ENCODE peak calls at places on chromosome 6, in eight cellular contexts. One of them, this sample, is unnamed.
A peak's percentile ranks its signal among the peaks of the same experiment; 100 is the strongest.

GRCh38 chr6:3159805-3160781 is 2.7 kb upstream of the TUBB2A start:
- DNase-seq in CD8-positive, alpha-beta memory T cell: peak; percentile 65
- DNase-seq in colonic mucosa: peak; percentile 88
- DNase-seq in IMR-90: no peak
- DNase-seq in OCI-LY7: peak; percentile 51
- DNase-seq in heart left ventricle: no peak
- DNase-seq in psoas muscle: no peak
- DNase-seq in right atrium auricular region: no peak
- DNase-seq in this sample: no peak

GRCh38 chr6:8059129-8059528 is 5.1 kb downstream of the BLOC1S5 start:
- DNase-seq in CD8-positive, alpha-beta memory T cell: no peak
- DNase-seq in psoas muscle: no peak
- DNase-seq in right atrium auricular region: no peak
- DNase-seq in IMR-90: peak; percentile 63
- DNase-seq in OCI-LY7: peak; percentile 51
- DNase-seq in heart left ventricle: no peak
- DNase-seq in colonic mucosa: no peak
- DNase-seq in this sample: no peak

GRCh38 chr6:28474441-28475219 is 31.3 kb upstream of the ZSCAN23 start:
- DNase-seq in heart left ventricle: no peak
- DNase-seq in IMR-90: peak; percentile 92
- DNase-seq in CD8-positive, alpha-beta memory T cell: no peak
- DNase-seq in OCI-LY7: peak; percentile 4
- DNase-seq in colonic mucosa: peak; percentile 27
- DNase-seq in right atrium auricular region: no peak
- DNase-seq in psoas muscle: no peak
- DNase-seq in this sample: no peak

GRCh38 chr6:137258170-137258569 is 39.0 kb upstream of the IFNGR1 start:
- DNase-seq in colonic mucosa: no peak
- DNase-seq in IMR-90: no peak
- DNase-seq in right atrium auricular region: no peak
- DNase-seq in OCI-LY7: no peak
- DNase-seq in heart left ventricle: no peak
- DNase-seq in psoas muscle: no peak
- DNase-seq in CD8-positive, alpha-beta memory T cell: no peak
- DNase-seq in this sample: no peak

GRCh38 chr6:68317366-68317765 is 317.7 kb upstream of the ADGRB3 start:
- DNase-seq in colonic mucosa: no peak
- DNase-seq in psoas muscle: no peak
- DNase-seq in OCI-LY7: no peak
- DNase-seq in CD8-positive, alpha-beta memory T cell: no peak
- DNase-seq in right atrium auricular region: no peak
- DNase-seq in IMR-90: no peak
- DNase-seq in heart left ventricle: no peak
- DNase-seq in this sample: no peak

GRCh38 chr6:81636930-81637568 is 115.4 kb downstream of the TENT5A start:
- DNase-seq in IMR-90: peak; percentile 57
- DNase-seq in OCI-LY7: no peak
- DNase-seq in CD8-positive, alpha-beta memory T cell: no peak
- DNase-seq in colonic mucosa: no peak
- DNase-seq in heart left ventricle: no peak
- DNase-seq in psoas muscle: no peak
- DNase-seq in right atrium auricular region: no peak
- DNase-seq in this sample: no peak

GRCh38 chr6:111087871-111088667 is 766 bp downstream of the SLC16A10 start:
- DNase-seq in IMR-90: no peak
- DNase-seq in heart left ventricle: no peak
- DNase-seq in psoas muscle: no peak
- DNase-seq in right atrium auricular region: no peak
- DNase-seq in OCI-LY7: no peak
- DNase-seq in CD8-positive, alpha-beta memory T cell: peak; percentile 11
- DNase-seq in colonic mucosa: peak; percentile 69
- DNase-seq in this sample: peak; percentile 27

GRCh38 chr6:722077-722524 is 29.2 kb upstream of the EXOC2 start:
- DNase-seq in CD8-positive, alpha-beta memory T cell: peak; percentile 63
- DNase-seq in IMR-90: peak; percentile 90
- DNase-seq in colonic mucosa: peak; percentile 79
- DNase-seq in heart left ventricle: peak; percentile 77
- DNase-seq in right atrium auricular region: peak; percentile 69
- DNase-seq in OCI-LY7: peak; percentile 77
- DNase-seq in psoas muscle: peak; percentile 81
- DNase-seq in this sample: peak; percentile 32

GRCh38 chr6:150403458-150404245 is 34.8 kb downstream of the IYD start:
- DNase-seq in IMR-90: peak; percentile 83
- DNase-seq in heart left ventricle: no peak
- DNase-seq in right atrium auricular region: no peak
- DNase-seq in colonic mucosa: no peak
- DNase-seq in OCI-LY7: no peak
- DNase-seq in psoas muscle: no peak
- DNase-seq in CD8-positive, alpha-beta memory T cell: no peak
- DNase-seq in this sample: no peak

GRCh38 chr6:140794544-140794943 is 1338.2 kb upstream of the GJE1 start:
- DNase-seq in IMR-90: no peak
- DNase-seq in heart left ventricle: no peak
- DNase-seq in CD8-positive, alpha-beta memory T cell: no peak
- DNase-seq in psoas muscle: no peak
- DNase-seq in colonic mucosa: no peak
- DNase-seq in right atrium auricular region: no peak
- DNase-seq in OCI-LY7: no peak
- DNase-seq in this sample: no peak
- H3K27ac ChIP-seq in IMR-90: no peak overlapping the region
- H3K27ac ChIP-seq in heart left ventricle: no peak overlapping the region
- H3K27ac ChIP-seq in CD8-positive, alpha-beta memory T cell: no peak overlapping the region
- H3K27ac ChIP-seq in psoas muscle: no peak overlapping the region
- H3K27ac ChIP-seq in colonic mucosa: no peak overlapping the region
- H3K27ac ChIP-seq in right atrium auricular region: no peak overlapping the region
- H3K27ac ChIP-seq in OCI-LY7: no peak overlapping the region
- H3K27ac ChIP-seq in this sample: no peak overlapping the region

GRCh38 chr6:158770533-158770932 is 48.6 kb downstream of the EZR start:
- DNase-seq in heart left ventricle: peak; percentile 78
- DNase-seq in IMR-90: no peak
- DNase-seq in CD8-positive, alpha-beta memory T cell: no peak
- DNase-seq in right atrium auricular region: peak; percentile 70
- DNase-seq in OCI-LY7: no peak
- DNase-seq in colonic mucosa: no peak
- DNase-seq in psoas muscle: no peak
- DNase-seq in this sample: no peak

GRCh38 chr6:158772851-158773371 is 46.3 kb downstream of the EZR start:
- DNase-seq in OCI-LY7: no peak
- DNase-seq in heart left ventricle: no peak
- DNase-seq in IMR-90: no peak
- DNase-seq in right atrium auricular region: no peak
- DNase-seq in colonic mucosa: peak; percentile 88
- DNase-seq in CD8-positive, alpha-beta memory T cell: no peak
- DNase-seq in psoas muscle: no peak
- DNase-seq in this sample: no peak

GRCh38 chr6:158770948-158771347 is 48.2 kb downstream of the EZR start:
- DNase-seq in colonic mucosa: no peak
- DNase-seq in right atrium auricular region: no peak
- DNase-seq in CD8-positive, alpha-beta memory T cell: no peak
- DNase-seq in OCI-LY7: no peak
- DNase-seq in psoas muscle: no peak
- DNase-seq in heart left ventricle: peak; percentile 67
- DNase-seq in IMR-90: no peak
- DNase-seq in this sample: no peak

GRCh38 chr6:158771399-158772158 is 47.6 kb downstream of the EZR start:
- DNase-seq in psoas muscle: no peak
- DNase-seq in right atrium auricular region: no peak
- DNase-seq in colonic mucosa: no peak
- DNase-seq in heart left ventricle: no peak
- DNase-seq in IMR-90: no peak
- DNase-seq in OCI-LY7: no peak
- DNase-seq in CD8-positive, alpha-beta memory T cell: no peak
- DNase-seq in this sample: no peak

DNA sequence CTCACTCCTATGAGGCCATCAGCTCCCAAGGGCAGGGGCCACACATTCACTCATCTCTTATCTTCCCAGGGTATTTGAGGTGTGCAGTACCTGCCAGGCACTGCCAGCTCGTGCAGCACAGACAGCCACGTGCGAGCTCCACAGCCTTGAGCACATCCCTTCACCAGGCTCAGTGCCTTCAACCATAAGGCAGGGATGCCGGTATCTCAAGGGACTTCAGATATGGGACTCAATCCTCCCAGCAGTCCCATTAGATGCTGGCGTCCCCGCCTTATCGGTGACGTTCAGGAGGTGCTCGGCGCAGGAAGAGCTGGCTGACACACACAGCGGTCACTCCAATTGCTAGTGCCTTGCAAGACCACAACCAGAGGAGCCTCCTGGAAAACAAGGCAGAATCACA is 47.0 kb downstream of the EZR start:
- DNase-seq in right atrium auricular region: no peak
- DNase-seq in psoas muscle: no peak
- DNase-seq in IMR-90: no peak
- DNase-seq in heart left ventricle: no peak
- DNase-seq in CD8-positive, alpha-beta memory T cell: no peak
- DNase-seq in colonic mucosa: no peak
- DNase-seq in OCI-LY7: no peak
- DNase-seq in this sample: no peak
- H3K36me3 ChIP-seq in right atrium auricular region: peaks cover 84% of the 10 kb centered on the region
- H3K36me3 ChIP-seq in psoas muscle: peaks cover 77% of the 10 kb centered on the region
- H3K36me3 ChIP-seq in IMR-90: peaks cover 67% of the 10 kb centered on the region
- H3K36me3 ChIP-seq in heart left ventricle: peaks cover 7% of the 10 kb centered on the region
- H3K36me3 ChIP-seq in CD8-positive, alpha-beta memory T cell: peaks cover 85% of the 10 kb centered on the region
- H3K36me3 ChIP-seq in colonic mucosa: peaks cover 42% of the 10 kb centered on the region
- H3K36me3 ChIP-seq in OCI-LY7: peaks cover 100% of the 10 kb centered on the region
- H3K36me3 ChIP-seq in this sample: no peaks in the 10 kb centered on the region

DNA sequence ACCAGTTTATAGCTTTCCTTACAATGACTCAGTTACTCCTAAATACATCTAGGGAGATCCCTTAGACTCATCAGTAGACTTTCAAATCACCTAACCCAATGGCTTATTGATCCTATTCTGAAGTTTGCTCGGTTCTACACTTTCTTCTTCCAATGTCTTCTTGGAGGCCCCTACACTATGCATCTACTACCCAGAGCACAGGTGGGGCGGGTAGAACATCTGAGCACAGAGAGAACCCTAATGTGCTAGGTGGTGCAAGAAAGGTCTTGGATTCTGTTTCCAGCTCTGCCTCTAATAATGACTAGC is 58.8 kb upstream of the PIM1 start:
- DNase-seq in OCI-LY7: no peak
- DNase-seq in IMR-90: no peak
- DNase-seq in psoas muscle: no peak
- DNase-seq in right atrium auricular region: no peak
- DNase-seq in CD8-positive, alpha-beta memory T cell: no peak
- DNase-seq in heart left ventricle: no peak
- DNase-seq in colonic mucosa: no peak
- DNase-seq in this sample: no peak
- H3K27ac ChIP-seq in OCI-LY7: no peak overlapping the region
- H3K27ac ChIP-seq in IMR-90: no peak overlapping the region
- H3K27ac ChIP-seq in psoas muscle: no peak overlapping the region
- H3K27ac ChIP-seq in right atrium auricular region: no peak overlapping the region
- H3K27ac ChIP-seq in CD8-positive, alpha-beta memory T cell: peak overlapping the region; percentile 83
- H3K27ac ChIP-seq in heart left ventricle: no peak overlapping the region
- H3K27ac ChIP-seq in colonic mucosa: no peak overlapping the region
- H3K27ac ChIP-seq in this sample: no peak overlapping the region

DNA sequence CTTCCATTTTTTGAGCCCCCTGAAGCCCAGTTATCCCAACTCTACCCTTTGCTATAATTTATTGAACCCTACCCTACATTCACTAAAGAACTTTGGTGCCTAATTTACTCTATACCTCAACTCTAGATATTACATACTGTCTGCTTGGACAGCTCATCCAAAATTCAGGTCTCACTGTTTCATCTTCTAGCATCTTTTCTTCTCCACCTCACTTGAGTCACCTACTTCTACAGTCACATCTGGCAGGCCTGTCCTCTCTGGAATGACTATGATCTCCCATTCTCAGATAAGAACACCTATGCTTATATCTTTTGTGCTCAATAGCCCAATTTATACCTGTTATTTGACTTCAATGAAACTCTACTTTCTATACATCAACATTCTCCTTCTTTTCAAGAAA is 58.0 kb downstream of the SHPRH start:
- DNase-seq in colonic mucosa: no peak
- DNase-seq in OCI-LY7: no peak
- DNase-seq in CD8-positive, alpha-beta memory T cell: no peak
- DNase-seq in right atrium auricular region: no peak
- DNase-seq in heart left ventricle: no peak
- DNase-seq in IMR-90: no peak
- DNase-seq in psoas muscle: no peak
- DNase-seq in this sample: no peak
- H3K36me3 ChIP-seq in colonic mucosa: no peaks in the 10 kb centered on the region
- H3K36me3 ChIP-seq in OCI-LY7: peaks cover 88% of the 10 kb centered on the region
- H3K36me3 ChIP-seq in CD8-positive, alpha-beta memory T cell: peaks cover 20% of the 10 kb centered on the region
- H3K36me3 ChIP-seq in right atrium auricular region: peaks cover 38% of the 10 kb centered on the region
- H3K36me3 ChIP-seq in heart left ventricle: peaks cover 20% of the 10 kb centered on the region
- H3K36me3 ChIP-seq in IMR-90: peaks cover 16% of the 10 kb centered on the region
- H3K36me3 ChIP-seq in psoas muscle: peaks cover 43% of the 10 kb centered on the region
- H3K36me3 ChIP-seq in this sample: no peaks in the 10 kb centered on the region

GRCh38 chr6:5175195-5175594 is 85.6 kb downstream of the LYRM4 start:
- DNase-seq in psoas muscle: no peak
- DNase-seq in colonic mucosa: no peak
- DNase-seq in right atrium auricular region: no peak
- DNase-seq in heart left ventricle: no peak
- DNase-seq in OCI-LY7: peak; percentile 39
- DNase-seq in CD8-positive, alpha-beta memory T cell: no peak
- DNase-seq in IMR-90: no peak
- DNase-seq in this sample: no peak

GRCh38 chr6:5172057-5172683 is 87.0 kb downstream of the PPP1R3G start:
- DNase-seq in CD8-positive, alpha-beta memory T cell: no peak
- DNase-seq in heart left ventricle: no peak
- DNase-seq in colonic mucosa: no peak
- DNase-seq in psoas muscle: no peak
- DNase-seq in right atrium auricular region: no peak
- DNase-seq in OCI-LY7: no peak
- DNase-seq in IMR-90: no peak
- DNase-seq in this sample: no peak

GRCh38 chr6:5174756-5175155 is 86.0 kb downstream of the LYRM4 start:
- DNase-seq in CD8-positive, alpha-beta memory T cell: no peak
- DNase-seq in right atrium auricular region: no peak
- DNase-seq in psoas muscle: no peak
- DNase-seq in heart left ventricle: no peak
- DNase-seq in OCI-LY7: peak; percentile 13
- DNase-seq in colonic mucosa: no peak
- DNase-seq in IMR-90: no peak
- DNase-seq in this sample: no peak

GRCh38 chr6:5173862-5174643 is 86.7 kb downstream of the LYRM4 start:
- DNase-seq in OCI-LY7: peak; percentile 86
- DNase-seq in right atrium auricular region: no peak
- DNase-seq in CD8-positive, alpha-beta memory T cell: peak; percentile 11
- DNase-seq in IMR-90: peak; percentile 19
- DNase-seq in colonic mucosa: no peak
- DNase-seq in heart left ventricle: no peak
- DNase-seq in psoas muscle: no peak
- DNase-seq in this sample: no peak

GRCh38 chr6:5175635-5176034 is 85.1 kb downstream of the LYRM4 start:
- DNase-seq in heart left ventricle: no peak
- DNase-seq in OCI-LY7: no peak
- DNase-seq in psoas muscle: no peak
- DNase-seq in colonic mucosa: no peak
- DNase-seq in right atrium auricular region: no peak
- DNase-seq in IMR-90: no peak
- DNase-seq in CD8-positive, alpha-beta memory T cell: no peak
- DNase-seq in this sample: no peak
- H3K27ac ChIP-seq in heart left ventricle: no peak overlapping the region
- H3K27ac ChIP-seq in OCI-LY7: peak overlapping the region; percentile 89
- H3K27ac ChIP-seq in psoas muscle: no peak overlapping the region
- H3K27ac ChIP-seq in colonic mucosa: no peak overlapping the region
- H3K27ac ChIP-seq in right atrium auricular region: no peak overlapping the region
- H3K27ac ChIP-seq in IMR-90: no peak overlapping the region
- H3K27ac ChIP-seq in CD8-positive, alpha-beta memory T cell: no peak overlapping the region
- H3K27ac ChIP-seq in this sample: no peak overlapping the region

This sample was measured in gastrocnemius medialis.